ENCODE peak calls at places on chromosome 6, in six cellular contexts. B is mucosa of gallbladder; S is Ammon's horn; P is DND-41; A is effector memory CD8-positive, alpha-beta T cell; Q is body of pancreas. U is an unnamed sample.

GRCh38 chr6:29708432-29709177 is 14.6 kb upstream of the HLA-F start:
- DNase-seq in B (peak), S (no peak), P (peak), A (peak), Q (no peak), U (peak)

GRCh38 chr6:2719053-2719375 is 31.7 kb downstream of the MYLK4 start:
- DNase-seq in B (no peak), S (no peak), P (no peak), A (no peak), Q (no peak), U (no peak)

GRCh38 chr6:35948725-35949124 is 27.8 kb upstream of the SRPK1 start:
- DNase-seq in B (no peak), S (no peak), P (no peak), A (no peak), Q (no peak), U (no peak)

GRCh38 chr6:129598244-129599187 is 111.5 kb downstream of the ARHGAP18 start:
- DNase-seq in B (peak), S (peak), P (peak), A (peak), Q (no peak), U (no peak)

GRCh38 chr6:99522531-99522930 is 7.3 kb upstream of the USP45 start:
- DNase-seq in B (no peak), S (no peak), P (no peak), A (no peak), Q (no peak), U (no peak)

GRCh38 chr6:55925292-55925691 is 49.9 kb upstream of the BMP5 start:
- DNase-seq in B (no peak), S (no peak), P (no peak), A (no peak), Q (no peak), U (no peak)

GRCh38 chr6:43670623-43670986 is 17.0 kb downstream of the MRPS18A start:
- DNase-seq in B (no peak), S (no peak), P (no peak), A (no peak), Q (no peak), U (no peak)

GRCh38 chr6:125871365-125871764 is 80.6 kb downstream of the NCOA7 start:
- DNase-seq in B (no peak), S (no peak), P (no peak), A (no peak), Q (no peak), U (no peak)

GRCh38 chr6:147933201-147933600 is 409.4 kb upstream of the SASH1 start:
- DNase-seq in B (no peak), S (no peak), P (no peak), A (no peak), Q (no peak), U (no peak)

GRCh38 chr6:128570439-128571063 is 50.2 kb upstream of the PTPRK start:
- DNase-seq in B (no peak), S (no peak), P (no peak), A (no peak), Q (no peak), U (no peak)

GRCh38 chr6:73774311-73774766 is 78.3 kb downstream of the CD109 start:
- DNase-seq in B (no peak), S (no peak), P (no peak), A (no peak), Q (no peak), U (no peak)

GRCh38 chr6:1761472-1761871 is 151.8 kb downstream of the FOXC1 start:
- DNase-seq in B (no peak), S (no peak), P (no peak), A (no peak), Q (no peak), U (no peak)

GRCh38 chr6:155050311-155050710 is 55.2 kb downstream of the TIAM2 start:
- DNase-seq in B (no peak), S (no peak), P (peak), A (no peak), Q (no peak), U (no peak)

GRCh38 chr6:168916576-168917207 is 337.0 kb downstream of the THBS2 start:
- DNase-seq in B (no peak), S (no peak), P (no peak), A (no peak), Q (no peak), U (no peak)

GRCh38 chr6:54445207-54445606 is 137.0 kb downstream of the TINAG start:
- DNase-seq in B (no peak), S (no peak), P (no peak), A (no peak), Q (no peak), U (no peak)

GRCh38 chr6:133184798-133185380 is 56.3 kb upstream of the EYA4 start:
- DNase-seq in B (no peak), S (peak), P (no peak), A (no peak), Q (no peak), U (no peak)

GRCh38 chr6:170128811-170129681 is 161.8 kb downstream of the DLL1 start:
- DNase-seq in B (no peak), S (no peak), P (no peak), A (no peak), Q (peak), U (no peak)

GRCh38 chr6:34243901-34244884 is 4.6 kb downstream of the SMIM29 start:
- DNase-seq in B (no peak), S (peak), P (no peak), A (no peak), Q (no peak), U (no peak)

GRCh38 chr6:11277275-11278206 is 45.1 kb upstream of the NEDD9 start:
- DNase-seq in B (peak), S (no peak), P (no peak), A (no peak), Q (no peak), U (no peak)

GRCh38 chr6:170053966-170054661 is 236.8 kb downstream of the DLL1 start:
- DNase-seq in B (no peak), S (no peak), P (no peak), A (no peak), Q (peak), U (no peak)

GRCh38 chr6:18976966-18977365 is 589.8 kb downstream of the RNF144B start:
- DNase-seq in B (no peak), S (no peak), P (no peak), A (no peak), Q (no peak), U (no peak)

GRCh38 chr6:38117281-38117680 is 297.8 kb downstream of the ZFAND3 start:
- DNase-seq in B (no peak), S (no peak), P (no peak), A (no peak), Q (no peak), U (no peak)

GRCh38 chr6:3566812-3567211 is 110.0 kb upstream of the SLC22A23 start:
- DNase-seq in B (no peak), S (no peak), P (no peak), A (no peak), Q (no peak), U (no peak)

GRCh38 chr6:14799928-14800327 is 445.9 kb upstream of the JARID2 start:
- DNase-seq in B (peak), S (peak), P (peak), A (peak), Q (peak), U (no peak)

GRCh38 chr6:43517503-43518357 is 841 bp downstream of the POLR1C start:
- DNase-seq in B (no peak), S (no peak), P (peak), A (no peak), Q (no peak), U (no peak)

U was measured in CD4-positive, alpha-beta T cell.